ENCODE peak calls at places on chromosomes 2 and 18, in six cellular contexts. O is lung, W is tibial artery, M is testis, P is left ventricle myocardium inferior, F is colonic mucosa. V is an unnamed sample.
A peak's percentile ranks its signal among the peaks of the same experiment; 100 is the strongest.

GRCh38 chr2:22360735-22361374 is 1024.1 kb upstream of the KLHL29 start:
- DNase-seq in F (no peak), P (no peak), O (no peak), W (no peak), M (no peak), V (no peak)

GRCh38 chr18:50327983-50328382 is 40.5 kb upstream of the CXXC1 start:
- DNase-seq in P (no peak), W (no peak), M (no peak), O (no peak), F (no peak), V (no peak)

GRCh38 chr2:42046819-42047487 is 868 bp upstream of the PKDCC start:
- DNase-seq in M (peak; percentile 59), W (no peak), F (no peak), P (no peak), O (no peak), V (peak; percentile 52)

GRCh38 chr2:150143087-150143536 is 344.4 kb downstream of the RND3 start:
- DNase-seq in F (no peak), M (no peak), P (no peak), O (no peak), W (no peak), V (no peak)

GRCh38 chr2:181106789-181107418 is 126.5 kb downstream of the UBE2E3 start:
- DNase-seq in W (no peak), P (no peak), O (no peak), M (no peak), F (no peak), V (no peak)

GRCh38 chr2:118310878-118311442 is 222.7 kb downstream of the INSIG2 start:
- DNase-seq in O (no peak), P (no peak), M (peak; percentile 49), F (peak; percentile 25), W (no peak), V (no peak)

GRCh38 chr2:162243305-162243693 is at the start of gene FAP:
- DNase-seq in W (no peak), M (no peak), P (no peak), O (no peak), F (no peak), V (no peak)

GRCh38 chr2:156342252-156343095 is 10.0 kb upstream of the NR4A2 start:
- DNase-seq in O (peak; percentile 93), W (peak; percentile 98), M (peak; percentile 95), P (peak; percentile 95), F (peak; percentile 95), V (peak; percentile 76)

GRCh38 chr2:105235388-105236059 is 6.0 kb upstream of the GPR45 start:
- DNase-seq in M (peak; percentile 90), P (peak; percentile 73), O (peak; percentile 62), F (peak; percentile 84), W (no peak), V (peak; percentile 78)

GRCh38 chr18:361100-361732 is 93.4 kb upstream of the THOC1 start:
- DNase-seq in O (no peak), M (no peak), P (no peak), F (no peak), W (no peak), V (no peak)

GRCh38 chr18:44713435-44713834 is 32.7 kb downstream of the SETBP1 start:
- DNase-seq in W (no peak), P (no peak), F (no peak), O (no peak), M (no peak), V (no peak)

GRCh38 chr18:72208920-72209676 is 335.0 kb downstream of the CBLN2 start:
- DNase-seq in M (peak; percentile 37), O (no peak), P (no peak), F (no peak), W (no peak), V (no peak)

GRCh38 chr18:66511810-66512209 is 92.1 kb downstream of the CDH19 start:
- DNase-seq in F (no peak), O (no peak), P (no peak), W (no peak), M (no peak), V (no peak)

GRCh38 chr2:161223139-161223732 is 63.0 kb downstream of the TANK start:
- DNase-seq in P (no peak), M (no peak), W (no peak), O (no peak), F (no peak), V (no peak)

GRCh38 chr2:15841776-15842554 is 98.4 kb upstream of the MYCN start:
- DNase-seq in F (no peak), O (no peak), W (no peak), P (no peak), M (no peak), V (no peak)

GRCh38 chr2:40039543-40039942 is 260.5 kb upstream of the THUMPD2 start:
- DNase-seq in M (no peak), W (no peak), F (no peak), O (no peak), P (no peak), V (no peak)

GRCh38 chr2:235271936-235272335 is 221.9 kb upstream of the AGAP1 start:
- DNase-seq in O (no peak), P (no peak), W (no peak), F (no peak), M (no peak), V (no peak)

GRCh38 chr2:200212862-200213425 is 93.5 kb upstream of the SPATS2L start:
- DNase-seq in M (no peak), F (no peak), W (no peak), O (no peak), P (no peak), V (no peak)

GRCh38 chr18:21444465-21445023 is 156.0 kb downstream of the ESCO1 start:
- DNase-seq in O (no peak), P (no peak), M (peak; percentile 67), W (no peak), F (peak; percentile 21), V (peak; percentile 20)

GRCh38 chr2:86072271-86072858 is 33.3 kb downstream of the POLR1A start:
- DNase-seq in M (peak; percentile 40), F (no peak), P (peak; percentile 61), W (peak; percentile 98), O (peak; percentile 57), V (no peak)

GRCh38 chr18:11661430-11661829 is 27.6 kb upstream of the GNAL start:
- DNase-seq in P (no peak), M (no peak), W (no peak), F (no peak), O (no peak), V (no peak)

GRCh38 chr18:24055009-24055804 is 40.7 kb downstream of the TTC39C start:
- DNase-seq in O (no peak), P (no peak), F (no peak), W (no peak), M (no peak), V (no peak)

GRCh38 chr2:108382196-108382595 is 4.4 kb downstream of the SULT1C4 start:
- DNase-seq in M (no peak), P (no peak), F (no peak), O (no peak), W (no peak), V (no peak)

GRCh38 chr2:182763311-182763912 is 47.4 kb downstream of the DNAJC10 start:
- DNase-seq in M (peak; percentile 32), O (no peak), F (no peak), P (no peak), W (no peak), V (peak; percentile 7)

GRCh38 chr2:239814917-239815637 is 210.1 kb downstream of the NDUFA10 start:
- DNase-seq in O (no peak), M (no peak), P (peak; percentile 14), W (peak; percentile 72), F (no peak), V (no peak)

GRCh38 chr2:159773426-159773825 is 24.6 kb downstream of the CD302 start:
- DNase-seq in W (no peak), O (no peak), M (no peak), P (no peak), F (no peak), V (no peak)

GRCh38 chr2:241788572-241788971 is 11.9 kb downstream of the GAL3ST2 start:
- DNase-seq in W (no peak), M (no peak), P (no peak), O (no peak), F (no peak), V (no peak)

GRCh38 chr2:203662963-203663362 is 43.5 kb upstream of the CD28 start:
- DNase-seq in W (no peak), P (no peak), O (no peak), M (no peak), F (no peak), V (no peak)

GRCh38 chr2:132416080-132416911 is at the start of gene GPR39:
- DNase-seq in F (peak; percentile 93), M (peak; percentile 52), O (peak; percentile 94), W (peak; percentile 71), P (peak; percentile 38), V (peak; percentile 29)

GRCh38 chr2:224042191-224042696 is 3.2 kb upstream of the SERPINE2 start:
- DNase-seq in P (no peak), M (peak; percentile 34), W (no peak), F (no peak), O (no peak), V (no peak)

GRCh38 chr2:63059434-63060078 is 8.9 kb downstream of the OTX1 start:
- DNase-seq in P (no peak), W (no peak), O (no peak), F (no peak), M (peak; percentile 36), V (no peak)

GRCh38 chr2:3189961-3190360 is 187.7 kb downstream of the EIPR1 start:
- DNase-seq in W (no peak), M (no peak), O (no peak), P (no peak), F (no peak), V (no peak)

GRCh38 chr2:3192920-3193319 is 184.7 kb downstream of the EIPR1 start:
- DNase-seq in M (no peak), P (no peak), F (no peak), O (no peak), W (no peak), V (no peak)

GRCh38 chr2:3193423-3194330 is 183.9 kb downstream of the EIPR1 start:
- DNase-seq in P (no peak), F (no peak), O (no peak), M (no peak), W (no peak), V (no peak)

GRCh38 chr2:3194828-3195227 is 182.8 kb downstream of the EIPR1 start:
- DNase-seq in F (no peak), W (no peak), P (no peak), M (no peak), O (no peak), V (no peak)

GRCh38 chr2:3192281-3192818 is 185.3 kb downstream of the EIPR1 start:
- DNase-seq in O (no peak), W (no peak), M (no peak), F (no peak), P (no peak), V (no peak)
- H3K4me3 ChIP-seq in O (no peak overlapping the region), W (no peak overlapping the region), M (no peak overlapping the region), F (no peak overlapping the region), P (no peak overlapping the region), V (no peak overlapping the region)

GRCh38 chr2:48221846-48222516 is 308.0 kb upstream of the STON1 start:
- DNase-seq in O (no peak), M (no peak), W (no peak), P (no peak), F (no peak), V (no peak)
- H3K4me1 ChIP-seq in O (no peaks in the 10 kb centered on the region), M (no peaks in the 10 kb centered on the region), W (no peaks in the 10 kb centered on the region), P (no peaks in the 10 kb centered on the region), F (no peaks in the 10 kb centered on the region), V (no peaks in the 10 kb centered on the region)

GRCh38 chr18:5967007-5967406 is 71.7 kb upstream of the TMEM200C start:
- DNase-seq in P (no peak), W (no peak), M (no peak), O (no peak), F (no peak), V (no peak)
- H3K4me3 ChIP-seq in P (no peak overlapping the region), W (no peak overlapping the region), M (no peak overlapping the region), O (no peak overlapping the region), F (no peak overlapping the region), V (no peak overlapping the region)

GRCh38 chr2:38073211-38074005 is 2.5 kb downstream of the CYP1B1 start:
- DNase-seq in W (no peak), F (no peak), P (no peak), M (no peak), O (no peak), V (no peak)
- H3K4me1 ChIP-seq in W (peaks cover 38% of the 10 kb centered on the region), F (peaks cover 11% of the 10 kb centered on the region), P (peaks cover 88% of the 10 kb centered on the region), M (peaks cover 8% of the 10 kb centered on the region), O (no peaks in the 10 kb centered on the region), V (no peaks in the 10 kb centered on the region)